ENCODE peak calls at places on chromosomes 12 and 14, in six cellular contexts. W is tibial artery, J is fibroblast of lung, F is sigmoid colon, P is testis, G is kidney. Y is an unnamed sample.
A peak's percentile ranks its signal among the peaks of the same experiment; 100 is the strongest.

GRCh38 chr12:132715874-132716273 is 5.2 kb downstream of the PGAM5 start:
- DNase-seq in W (no peak), J (no peak), F (no peak), P (no peak), G (no peak), Y (no peak)

GRCh38 chr12:93624595-93625294 is 52.3 kb downstream of the SOCS2 start:
- DNase-seq in W (no peak), J (peak; percentile 96), F (no peak), P (no peak), G (no peak), Y (peak; percentile 87)

GRCh38 chr14:52951730-52952481 is 1.1 kb upstream of the FERMT2 start:
- DNase-seq in W (peak; percentile 48), J (peak; percentile 86), F (peak; percentile 84), P (peak; percentile 69), G (no peak), Y (peak; percentile 67)

GRCh38 chr12:38875571-38876228 is 29.7 kb downstream of the CPNE8 start:
- DNase-seq in W (no peak), J (no peak), F (no peak), P (no peak), G (no peak), Y (no peak)

GRCh38 chr12:64610092-64610659 is at the start of gene RASSF3:
- DNase-seq in W (peak; percentile 44), J (peak; percentile 73), F (peak; percentile 80), P (peak; percentile 57), G (peak; percentile 92), Y (peak; percentile 88)

GRCh38 chr14:22493143-22493542 is 95.9 kb downstream of the DAD1 start:
- DNase-seq in W (no peak), J (no peak), F (no peak), P (no peak), G (no peak), Y (no peak)

GRCh38 chr14:68361231-68361630 is 431.6 kb downstream of the ZFP36L1 start:
- DNase-seq in W (no peak), J (no peak), F (no peak), P (no peak), G (no peak), Y (peak; percentile 67)

GRCh38 chr12:67911293-67911637 is 78.0 kb upstream of the IFNG-AS1 start:
- DNase-seq in W (no peak), J (peak; percentile 18), F (no peak), P (peak; percentile 28), G (no peak), Y (peak; percentile 45)

GRCh38 chr12:16609140-16609539 is 3.2 kb upstream of the LMO3 start:
- DNase-seq in W (no peak), J (peak; percentile 12), F (no peak), P (no peak), G (no peak), Y (no peak)

GRCh38 chr12:120761581-120761980 is 36.0 kb downstream of the ACADS start:
- DNase-seq in W (no peak), J (peak; percentile 31), F (peak; percentile 78), P (no peak), G (no peak), Y (peak; percentile 84)

GRCh38 chr14:55535521-55536207 is 44.3 kb upstream of the KTN1 start:
- DNase-seq in W (no peak), J (no peak), F (no peak), P (no peak), G (no peak), Y (no peak)

GRCh38 chr12:103800252-103800771 is 40.7 kb downstream of the NT5DC3 start:
- DNase-seq in W (peak; percentile 73), J (peak; percentile 89), F (peak; percentile 83), P (peak; percentile 77), G (peak; percentile 82), Y (peak; percentile 55)

GRCh38 chr14:61260939-61261776 is 20.0 kb downstream of the TMEM30B start:
- DNase-seq in W (no peak), J (peak; percentile 85), F (no peak), P (no peak), G (no peak), Y (peak; percentile 21)

GRCh38 chr14:42884100-42884499 is 1277.4 kb downstream of the LRFN5 start:
- DNase-seq in W (no peak), J (peak; percentile 95), F (no peak), P (no peak), G (no peak), Y (peak; percentile 77)

GRCh38 chr12:14252697-14253096 is 112.8 kb upstream of the ATF7IP start:
- DNase-seq in W (no peak), J (no peak), F (no peak), P (no peak), G (no peak), Y (no peak)

GRCh38 chr12:64752833-64753238 is 6.4 kb downstream of the GNS start:
- DNase-seq in W (no peak), J (no peak), F (no peak), P (no peak), G (no peak), Y (no peak)

GRCh38 chr12:65495233-65495632 is 216.8 kb downstream of the MSRB3 start:
- DNase-seq in W (no peak), J (peak; percentile 38), F (no peak), P (no peak), G (no peak), Y (no peak)

GRCh38 chr14:66503532-66503931 is 4.4 kb upstream of the GPHN start:
- DNase-seq in W (no peak), J (peak; percentile 63), F (no peak), P (no peak), G (no peak), Y (no peak)

GRCh38 chr12:99619389-99620158 is 28.0 kb upstream of the GARIN6 start:
- DNase-seq in W (no peak), J (peak; percentile 39), F (no peak), P (peak; percentile 60), G (no peak), Y (peak; percentile 52)

GRCh38 chr12:22101749-22102243 is 55.8 kb downstream of the CMAS start:
- DNase-seq in W (peak; percentile 59), J (peak; percentile 95), F (no peak), P (no peak), G (no peak), Y (peak; percentile 88)

GRCh38 chr14:97705976-97706375 is 908.8 kb downstream of the VRK1 start:
- DNase-seq in W (no peak), J (no peak), F (no peak), P (no peak), G (no peak), Y (no peak)

GRCh38 chr12:8822298-8822697 is at the start of gene A2ML1:
- DNase-seq in W (no peak), J (no peak), F (no peak), P (no peak), G (no peak), Y (no peak)

GRCh38 chr12:90682398-90682797 is 272.6 kb downstream of the CCER1 start:
- DNase-seq in W (no peak), J (peak; percentile 87), F (no peak), P (no peak), G (no peak), Y (peak; percentile 15)

GRCh38 chr14:54889919-54890318 is 12.7 kb downstream of the GCH1 start:
- DNase-seq in W (no peak), J (no peak), F (no peak), P (no peak), G (no peak), Y (no peak)

GRCh38 chr12:109677323-109677722 is 36.3 kb upstream of the FAM222A start:
- DNase-seq in W (no peak), J (no peak), F (no peak), P (no peak), G (peak; percentile 31), Y (no peak)

GRCh38 chr12:96371138-96371786 is 29.0 kb downstream of the CDK17 start:
- DNase-seq in W (no peak), J (no peak), F (no peak), P (no peak), G (no peak), Y (no peak)
- H3K4me1 ChIP-seq in W (peaks cover 4% of the 10 kb centered on the region), J (peaks cover 4% of the 10 kb centered on the region), F (peaks cover 77% of the 10 kb centered on the region), P (peaks cover 31% of the 10 kb centered on the region), G (peaks cover 6% of the 10 kb centered on the region), Y (peaks cover 18% of the 10 kb centered on the region)

DNA sequence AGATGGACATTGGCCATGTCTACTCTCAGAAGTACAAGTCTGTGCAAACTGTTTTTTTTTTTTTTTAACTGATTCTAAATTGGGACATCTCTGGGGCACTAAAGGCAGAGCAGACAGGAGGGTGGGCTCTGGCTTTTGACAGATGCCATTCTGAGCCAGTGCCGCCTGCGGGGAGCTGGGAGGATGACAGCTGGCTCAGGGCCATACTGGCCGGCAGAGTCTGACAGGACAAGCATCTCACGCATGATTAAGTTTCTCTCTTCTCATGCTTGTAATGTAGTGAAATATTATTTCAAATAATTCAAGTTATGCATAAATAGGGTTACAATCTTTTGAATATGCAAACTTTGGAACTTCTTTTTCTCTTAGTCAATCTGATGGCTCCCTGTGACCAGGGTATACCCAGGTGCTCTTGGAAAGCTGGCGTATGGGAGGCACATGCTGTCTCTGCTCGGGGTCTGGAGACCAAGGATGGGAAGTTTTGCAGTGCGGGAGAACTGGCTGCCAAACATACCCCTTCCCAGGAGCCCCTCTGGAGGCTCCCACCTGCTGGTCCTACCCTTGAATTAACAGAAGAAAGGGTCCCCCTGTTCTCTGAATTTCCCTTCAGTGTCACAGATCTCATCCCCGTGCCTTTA is 7.6 kb downstream of the CDCA4 start:
- DNase-seq in W (no peak), J (no peak), F (no peak), P (no peak), G (no peak), Y (peak; percentile 42)
- TF ChIP-seq CTCF in W (peak; percentile 22), J (no peak), F (no peak), P (no peak), G (no peak), Y (no peak)

DNA sequence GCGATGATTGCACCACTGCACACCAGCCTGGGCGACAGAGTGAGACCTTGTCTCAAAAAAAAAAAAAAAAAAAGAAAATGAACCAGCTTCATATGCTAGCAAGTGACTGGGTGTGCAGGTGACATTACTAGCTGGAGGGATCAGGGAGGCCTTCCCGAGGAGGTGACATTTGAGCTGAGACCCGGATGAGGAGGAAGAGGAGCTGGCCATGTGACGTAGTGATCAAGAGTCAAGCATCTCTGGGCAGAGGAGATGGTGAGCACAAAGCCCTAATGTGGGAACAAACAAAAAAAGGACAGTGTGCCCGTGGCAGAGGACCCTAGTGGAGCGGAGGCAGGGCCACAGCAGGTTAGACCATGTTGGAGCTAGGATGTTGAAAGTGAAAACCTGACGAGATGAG is 3.5 kb upstream of the PTPN6 start:
- DNase-seq in W (no peak), J (no peak), F (no peak), P (no peak), G (peak; percentile 37), Y (no peak)
- H3K4me1 ChIP-seq in W (peaks cover 26% of the 10 kb centered on the region), J (peaks cover 13% of the 10 kb centered on the region), F (peaks cover 35% of the 10 kb centered on the region), P (peaks cover 27% of the 10 kb centered on the region), G (peaks cover 23% of the 10 kb centered on the region), Y (no peaks in the 10 kb centered on the region)

DNA sequence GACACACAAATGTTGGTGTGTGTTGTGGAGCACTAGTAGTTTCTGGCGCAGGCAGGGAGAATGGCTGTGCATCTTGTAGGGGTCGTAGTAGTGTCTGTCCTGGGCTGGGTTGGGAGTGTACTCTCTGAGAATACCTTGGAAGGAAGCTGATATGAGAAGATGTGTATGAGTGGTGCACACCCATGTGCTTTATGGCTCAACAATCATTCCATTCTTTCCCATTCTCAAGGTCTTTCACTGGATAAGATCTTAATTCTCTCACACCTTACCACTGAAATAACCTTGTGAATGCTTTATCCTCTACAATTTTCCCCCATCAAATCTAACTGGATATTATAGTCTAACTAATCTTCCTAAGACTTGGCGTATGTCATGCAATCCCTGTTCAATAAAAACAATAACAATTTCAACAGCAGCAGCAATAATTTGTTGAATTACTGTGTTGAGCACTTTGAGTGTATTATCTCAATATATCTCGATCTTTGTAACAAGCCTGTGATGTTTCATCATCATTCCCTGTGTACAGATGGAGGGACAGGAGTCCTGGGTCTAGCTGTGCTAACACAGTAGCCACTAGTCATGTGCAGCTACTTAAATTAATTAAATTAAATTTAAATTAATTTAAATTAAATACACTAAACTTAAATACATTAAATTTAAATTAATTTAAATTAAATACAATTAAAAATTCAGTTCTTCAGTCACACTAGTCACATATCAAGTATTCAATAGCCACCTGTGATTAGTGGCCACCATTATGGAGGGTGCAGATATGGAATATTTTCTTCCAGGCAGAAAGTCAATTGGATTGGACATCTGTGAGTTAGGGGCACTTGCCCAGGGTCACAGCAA is 3.6 kb upstream of the SLC48A1 start:
- DNase-seq in W (no peak), J (no peak), F (no peak), P (no peak), G (no peak), Y (no peak)
- TF ChIP-seq CTCF in W (no peak), J (no peak), F (no peak), P (no peak), G (no peak), Y (no peak)

Y was measured in cardiac muscle cell.